ENCODE peak calls at places on chromosomes 2 and 18, in eight cellular contexts. O, J, K, M, U, F, G and H are unnamed samples.

GRCh38 chr2:128454980-128455709 is 136.5 kb upstream of the HS6ST1 start:
- DNase-seq in O (no peak), J (no peak), K (no peak), M (no peak), U (no peak), F (no peak), G (no peak), H (no peak)

GRCh38 chr2:109280804-109281203 is 151.8 kb downstream of the SH3RF3 start:
- DNase-seq in O (no peak), J (no peak), K (no peak), M (no peak), U (no peak), F (no peak), G (no peak), H (no peak)

GRCh38 chr18:12886498-12887126 is 2.6 kb upstream of the PTPN2 start:
- DNase-seq in O (no peak), J (no peak), K (no peak), M (no peak), U (no peak), F (no peak), G (no peak), H (no peak)

GRCh38 chr18:8260847-8261246 is 348.4 kb upstream of the RAB12 start:
- DNase-seq in O (no peak), J (peak), K (no peak), M (no peak), U (no peak), F (no peak), G (no peak), H (peak)

GRCh38 chr2:239826376-239826775 is 198.8 kb downstream of the NDUFA10 start:
- DNase-seq in O (peak), J (no peak), K (peak), M (no peak), U (no peak), F (peak), G (no peak), H (no peak)

GRCh38 chr2:100962366-100963025 is 39.6 kb upstream of the RPL31 start:
- DNase-seq in O (no peak), J (no peak), K (no peak), M (no peak), U (no peak), F (no peak), G (no peak), H (no peak)

GRCh38 chr2:95059656-95060370 is 34.3 kb downstream of the MAL start:
- DNase-seq in O (no peak), J (no peak), K (no peak), M (no peak), U (no peak), F (no peak), G (no peak), H (no peak)

GRCh38 chr2:78718483-78718882 is 307.0 kb upstream of the REG3G start:
- DNase-seq in O (no peak), J (no peak), K (no peak), M (no peak), U (no peak), F (no peak), G (peak), H (no peak)

GRCh38 chr2:234861841-234862735 is 89.7 kb upstream of the SH3BP4 start:
- DNase-seq in O (no peak), J (no peak), K (no peak), M (no peak), U (no peak), F (no peak), G (no peak), H (no peak)

GRCh38 chr18:50707841-50708240 is 112.0 kb downstream of the MRO start:
- DNase-seq in O (peak), J (no peak), K (no peak), M (no peak), U (no peak), F (no peak), G (no peak), H (no peak)

GRCh38 chr2:218957685-218958084 is 1.8 kb upstream of the CDK5R2 start:
- DNase-seq in O (no peak), J (no peak), K (no peak), M (no peak), U (no peak), F (no peak), G (no peak), H (no peak)

GRCh38 chr2:157404363-157404762 is 39.5 kb downstream of the CYTIP start:
- DNase-seq in O (no peak), J (no peak), K (no peak), M (peak), U (peak), F (no peak), G (no peak), H (peak)

GRCh38 chr18:26574958-26575864 is 26.9 kb upstream of the KCTD1 start:
- DNase-seq in O (peak), J (peak), K (peak), M (no peak), U (no peak), F (no peak), G (peak), H (peak)

GRCh38 chr2:29597048-29597447 is 324.3 kb downstream of the ALK start:
- DNase-seq in O (no peak), J (no peak), K (no peak), M (no peak), U (no peak), F (no peak), G (no peak), H (no peak)

GRCh38 chr2:230256735-230257332 is 31.3 kb downstream of the SP140 start:
- DNase-seq in O (no peak), J (no peak), K (no peak), M (no peak), U (peak), F (no peak), G (no peak), H (peak)

GRCh38 chr18:389658-390357 is 110.7 kb downstream of the COLEC12 start:
- DNase-seq in O (no peak), J (no peak), K (peak), M (no peak), U (no peak), F (no peak), G (peak), H (no peak)

GRCh38 chr2:106886916-106887758 is 1.2 kb upstream of the ST6GAL2 start:
- DNase-seq in O (peak), J (peak), K (peak), M (peak), U (peak), F (no peak), G (no peak), H (no peak)

GRCh38 chr2:43989549-43989948 is 6.2 kb downstream of the LRPPRC start:
- DNase-seq in O (no peak), J (no peak), K (no peak), M (no peak), U (no peak), F (no peak), G (no peak), H (no peak)

GRCh38 chr2:23221236-23221635 is 163.7 kb upstream of the KLHL29 start:
- DNase-seq in O (no peak), J (no peak), K (no peak), M (no peak), U (no peak), F (no peak), G (no peak), H (no peak)

GRCh38 chr2:221334466-221334865 is 237.6 kb downstream of the EPHA4 start:
- DNase-seq in O (no peak), J (no peak), K (no peak), M (no peak), U (no peak), F (no peak), G (no peak), H (no peak)

GRCh38 chr2:108928660-108929377 is 60.2 kb downstream of the EDAR start:
- DNase-seq in O (no peak), J (no peak), K (no peak), M (no peak), U (no peak), F (no peak), G (no peak), H (no peak)

GRCh38 chr2:39513641-39514094 is 76.6 kb upstream of the MAP4K3 start:
- DNase-seq in O (peak), J (peak), K (peak), M (peak), U (peak), F (peak), G (peak), H (peak)

GRCh38 chr18:37266290-37266689 is 299.3 kb downstream of the CELF4 start:
- DNase-seq in O (no peak), J (peak), K (peak), M (no peak), U (no peak), F (no peak), G (no peak), H (no peak)

GRCh38 chr2:129748653-129749052 is 230.8 kb upstream of the RAB6C start:
- DNase-seq in O (no peak), J (no peak), K (no peak), M (no peak), U (no peak), F (no peak), G (no peak), H (no peak)

GRCh38 chr2:30233142-30233961 is 2.0 kb downstream of the LBH start:
- DNase-seq in O (no peak), J (no peak), K (no peak), M (no peak), U (no peak), F (no peak), G (no peak), H (no peak)

GRCh38 chr2:177724398-177725287 is 332.1 kb downstream of the AGPS start:
- DNase-seq in O (peak), J (peak), K (peak), M (peak), U (peak), F (no peak), G (peak), H (peak)

GRCh38 chr18:6971823-6972478 is 145.6 kb downstream of the LAMA1 start:
- DNase-seq in O (no peak), J (no peak), K (no peak), M (no peak), U (no peak), F (no peak), G (no peak), H (no peak)

GRCh38 chr2:105117565-105117964 is 79.7 kb downstream of the MRPS9 start:
- DNase-seq in O (no peak), J (no peak), K (no peak), M (no peak), U (no peak), F (no peak), G (no peak), H (no peak)

GRCh38 chr2:236617796-236618195 is 48.2 kb downstream of the ACKR3 start:
- DNase-seq in O (no peak), J (no peak), K (no peak), M (no peak), U (no peak), F (no peak), G (no peak), H (no peak)

GRCh38 chr2:122737429-122738077 is 982.1 kb downstream of the TSN start:
- DNase-seq in O (no peak), J (no peak), K (no peak), M (no peak), U (peak), F (no peak), G (no peak), H (peak)

GRCh38 chr2:12286347-12286746 is 430.4 kb upstream of the TRIB2 start:
- DNase-seq in O (no peak), J (no peak), K (no peak), M (no peak), U (no peak), F (no peak), G (no peak), H (no peak)

GRCh38 chr2:239954166-239955085 is 70.7 kb downstream of the NDUFA10 start:
- DNase-seq in O (no peak), J (no peak), K (no peak), M (no peak), U (no peak), F (no peak), G (no peak), H (no peak)

GRCh38 chr18:4454548-4455112 is 477 bp downstream of the DLGAP1 start:
- DNase-seq in O (no peak), J (no peak), K (peak), M (no peak), U (peak), F (no peak), G (no peak), H (peak)

GRCh38 chr2:226984461-226985226 is 148.8 kb downstream of the RHBDD1 start:
- DNase-seq in O (no peak), J (no peak), K (no peak), M (no peak), U (peak), F (no peak), G (no peak), H (peak)

GRCh38 chr2:14861201-14861600 is 228.7 kb downstream of the LRATD1 start:
- DNase-seq in O (no peak), J (no peak), K (no peak), M (no peak), U (no peak), F (no peak), G (no peak), H (no peak)
- TF ChIP-seq CTCF in O (no peak), J (no peak), K (no peak), M (no peak), U (no peak), F (no peak), G (no peak), H (no peak)

DNA sequence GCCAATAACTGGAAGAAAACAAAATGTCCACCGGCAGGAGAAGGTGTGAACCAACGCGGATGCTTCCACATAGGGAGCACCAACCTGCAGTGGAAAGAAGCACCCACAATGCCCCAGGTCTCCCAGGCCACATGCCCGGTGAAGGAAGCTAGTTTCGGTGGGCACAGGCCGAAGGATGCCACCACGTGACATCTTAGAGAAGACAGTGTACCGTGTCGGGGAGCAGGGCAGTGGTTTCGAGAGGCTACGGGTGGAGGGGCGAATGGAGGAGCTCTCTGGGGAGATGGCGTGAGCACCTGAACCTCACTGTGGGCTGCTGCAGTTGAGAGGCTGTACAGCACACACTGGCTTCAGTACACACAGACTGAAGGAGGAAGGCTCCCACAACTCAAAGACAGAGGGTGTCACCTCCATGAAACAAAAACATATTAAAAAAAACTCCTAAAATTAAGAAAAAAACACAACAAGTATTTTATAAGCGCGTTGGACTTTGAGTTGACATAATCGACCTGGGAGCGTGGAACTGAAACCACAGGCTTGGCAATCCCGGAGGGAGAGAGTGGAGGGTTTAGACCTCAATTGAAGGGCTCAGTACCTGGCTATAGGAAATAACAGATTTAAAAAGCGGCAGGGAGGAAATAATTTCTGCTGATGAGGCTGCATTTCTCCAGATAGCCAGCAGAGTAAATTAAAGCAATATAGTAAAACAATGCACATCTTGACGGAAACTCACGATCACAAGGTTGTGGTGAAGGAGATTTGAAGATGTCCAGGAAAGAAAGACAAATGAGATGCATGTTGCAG is 160.1 kb downstream of the RTP5 start:
- DNase-seq in O (no peak), J (no peak), K (no peak), M (no peak), U (no peak), F (no peak), G (no peak), H (no peak)
- TF ChIP-seq CTCF in O (no peak), J (no peak), K (no peak), M (no peak), U (no peak), F (no peak), G (no peak), H (no peak)

GRCh38 chr18:44740000-44740399 is 59.3 kb downstream of the SETBP1 start:
- DNase-seq in O (no peak), J (no peak), K (no peak), M (no peak), U (no peak), F (no peak), G (no peak), H (no peak)
- TF ChIP-seq CTCF in O (no peak), J (no peak), K (no peak), M (no peak), U (no peak), F (no peak), G (no peak), H (no peak)

GRCh38 chr2:45119855-45120254 is 110.6 kb upstream of the SIX2 start:
- DNase-seq in O (no peak), J (no peak), K (no peak), M (peak), U (no peak), F (no peak), G (peak), H (no peak)

GRCh38 chr2:45121236-45121927 is 112.1 kb upstream of the SIX2 start:
- DNase-seq in O (no peak), J (no peak), K (no peak), M (no peak), U (no peak), F (no peak), G (no peak), H (no peak)

GRCh38 chr2:45119038-45119437 is 109.8 kb upstream of the SIX2 start:
- DNase-seq in O (no peak), J (no peak), K (no peak), M (peak), U (no peak), F (no peak), G (peak), H (no peak)

GRCh38 chr2:45123065-45123464 is 113.8 kb upstream of the SIX2 start:
- DNase-seq in O (no peak), J (no peak), K (no peak), M (no peak), U (no peak), F (no peak), G (no peak), H (no peak)

GRCh38 chr2:45120546-45120945 is 111.3 kb upstream of the SIX2 start:
- DNase-seq in O (no peak), J (no peak), K (no peak), M (no peak), U (no peak), F (no peak), G (no peak), H (no peak)
- TF ChIP-seq CTCF in O (no peak), J (no peak), K (no peak), M (no peak), U (no peak), F (no peak), G (no peak), H (no peak)

DNA sequence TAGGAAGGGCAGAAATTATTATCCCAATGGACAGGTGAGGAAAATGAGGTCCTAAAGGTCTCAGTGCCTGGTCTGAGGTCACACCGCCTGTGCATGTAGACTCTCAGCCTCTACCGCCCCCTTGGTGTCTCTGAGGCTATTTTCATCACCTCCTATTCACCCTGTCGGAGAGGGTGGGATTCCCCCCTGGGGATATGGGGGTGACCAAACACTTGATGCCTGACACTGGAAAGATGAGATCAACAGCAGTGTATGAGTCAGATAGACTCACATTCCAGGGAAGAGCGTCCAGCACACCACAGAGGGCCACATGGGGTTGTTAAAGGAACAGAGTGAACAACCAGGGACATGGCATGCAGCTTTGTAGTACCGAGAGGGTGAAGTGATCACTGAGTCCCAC is 199.7 kb downstream of the SMAD2 start:
- DNase-seq in O (no peak), J (no peak), K (no peak), M (no peak), U (no peak), F (no peak), G (no peak), H (no peak)
- TF ChIP-seq CTCF in O (no peak), J (no peak), K (no peak), M (no peak), U (no peak), F (no peak), G (no peak), H (no peak)

GRCh38 chr2:167964650-167965404 is 282.6 kb downstream of the STK39 start:
- DNase-seq in O (no peak), J (no peak), K (no peak), M (no peak), U (no peak), F (no peak), G (no peak), H (no peak)
- TF ChIP-seq CTCF in O (no peak), J (no peak), K (no peak), M (no peak), U (no peak), F (no peak), G (no peak), H (no peak)